ENCODE peak calls at places on chromosome 12, in six cellular contexts. V is MM.1S, R is HCT116, Q is hepatocyte, H is OCI-LY7, A is GM23338. L is an unnamed sample.

GRCh38 chr12:117671734-117672133 is 297.1 kb downstream of the KSR2 start:
- DNase-seq in V (no peak), A (peak; percentile 91), R (peak; percentile 29), Q (peak; percentile 41), H (peak; percentile 11), L (peak; percentile 57)

GRCh38 chr12:67928621-67929369 is 60.5 kb upstream of the IFNG-AS1 start:
- DNase-seq in H (no peak), R (no peak), Q (no peak), A (no peak), V (no peak), L (peak; percentile 8)

GRCh38 chr12:1572731-1573130 is 21.6 kb downstream of the FBXL14 start:
- DNase-seq in Q (no peak), R (no peak), H (no peak), A (no peak), V (no peak), L (no peak)

GRCh38 chr12:114671664-114672476 is 12.1 kb downstream of the TBX3 start:
- DNase-seq in R (no peak), A (peak; percentile 73), H (no peak), Q (peak; percentile 75), V (no peak), L (peak; percentile 78)

GRCh38 chr12:18158774-18159557 is 69.0 kb upstream of the RERGL start:
- DNase-seq in R (no peak), A (peak; percentile 87), H (peak; percentile 65), Q (peak; percentile 55), V (peak; percentile 64), L (peak; percentile 65)

GRCh38 chr12:116968986-116969385 is 58.2 kb downstream of the FBXW8 start:
- DNase-seq in R (no peak), A (peak; percentile 10), Q (no peak), V (no peak), H (no peak), L (no peak)

GRCh38 chr12:124772467-124773170 is 91.0 kb downstream of the SCARB1 start:
- DNase-seq in A (peak; percentile 63), H (no peak), V (no peak), R (no peak), Q (no peak), L (peak; percentile 24)

GRCh38 chr12:26122681-26123481 is 2.0 kb downstream of the BHLHE41 start:
- DNase-seq in V (peak; percentile 76), R (no peak), Q (peak; percentile 62), A (peak; percentile 61), H (no peak), L (peak; percentile 87)

GRCh38 chr12:25730489-25731349 is 177.6 kb upstream of the LMNTD1 start:
- DNase-seq in R (no peak), H (no peak), A (peak; percentile 41), Q (no peak), V (no peak), L (no peak)

GRCh38 chr12:12181516-12181915 is 85.3 kb downstream of the LRP6 start:
- DNase-seq in A (no peak), H (no peak), Q (no peak), V (no peak), R (no peak), L (peak; percentile 76)

GRCh38 chr12:80000831-80001230 is 65.9 kb upstream of the PPP1R12A start:
- DNase-seq in H (no peak), A (no peak), R (no peak), Q (no peak), V (no peak), L (no peak)

GRCh38 chr12:67471810-67472209 is 176.7 kb upstream of the DYRK2 start:
- DNase-seq in H (no peak), V (no peak), Q (no peak), R (no peak), A (no peak), L (no peak)

GRCh38 chr12:13962699-13963098 is 18.7 kb downstream of the GRIN2B start:
- DNase-seq in H (peak; percentile 37), V (no peak), R (peak; percentile 10), A (peak; percentile 82), Q (no peak), L (peak; percentile 18)

GRCh38 chr12:13223176-13223806 is 26.8 kb downstream of the EMP1 start:
- DNase-seq in Q (peak; percentile 12), V (no peak), A (no peak), H (no peak), R (no peak), L (peak; percentile 88)

GRCh38 chr12:60836651-60837050 is 1240.8 kb downstream of the SLC16A7 start:
- DNase-seq in V (no peak), Q (no peak), R (no peak), A (no peak), H (no peak), L (no peak)

GRCh38 chr12:123714302-123714627 is 2.1 kb downstream of the ATP6V0A2 start:
- DNase-seq in H (no peak), Q (no peak), V (no peak), R (no peak), A (no peak), L (no peak)

GRCh38 chr12:100826323-100826722 is 31.7 kb downstream of the ANO4 start:
- DNase-seq in R (peak; percentile 13), H (peak; percentile 32), V (peak; percentile 55), A (peak; percentile 81), Q (peak; percentile 79), L (peak; percentile 77)

GRCh38 chr12:47032644-47033043 is 46.8 kb upstream of the PCED1B start:
- DNase-seq in Q (peak; percentile 72), R (peak; percentile 36), V (peak; percentile 63), H (peak; percentile 60), A (peak; percentile 69), L (peak; percentile 81)

GRCh38 chr12:126907900-126908764 is 1358.8 kb upstream of the TMEM132C start:
- DNase-seq in Q (no peak), A (no peak), V (no peak), R (no peak), H (no peak), L (no peak)

GRCh38 chr12:53989227-53990113 is 4.5 kb downstream of the HOXC10 start:
- DNase-seq in Q (peak; percentile 74), V (peak; percentile 80), H (peak; percentile 83), R (no peak), A (peak; percentile 68), L (peak; percentile 70)

GRCh38 chr12:110028323-110028722 is 20.0 kb downstream of the C12orf76 start:
- DNase-seq in A (peak; percentile 22), V (no peak), Q (no peak), R (no peak), H (no peak), L (no peak)

GRCh38 chr12:123815968-123816367 is 53.9 kb downstream of the DNAH10 start:
- DNase-seq in R (no peak), H (no peak), Q (no peak), V (no peak), A (no peak), L (no peak)

GRCh38 chr12:64457466-64457865 is 5.5 kb downstream of the TBK1 start:
- DNase-seq in V (no peak), A (no peak), R (no peak), Q (no peak), H (no peak), L (no peak)

GRCh38 chr12:96094201-96094600 is 58.8 kb upstream of the LTA4H start:
- DNase-seq in A (peak; percentile 76), H (no peak), Q (no peak), V (peak; percentile 46), R (peak; percentile 42), L (peak; percentile 40)

GRCh38 chr12:124529595-124530276 is 37.7 kb downstream of the NCOR2 start:
- DNase-seq in A (no peak), Q (no peak), V (peak; percentile 6), H (no peak), R (no peak), L (no peak)

GRCh38 chr12:6620137-6620884 is 13.1 kb upstream of the CHD4 start:
- DNase-seq in Q (peak; percentile 66), V (no peak), A (peak; percentile 95), H (no peak), R (no peak), L (peak; percentile 82)

GRCh38 chr12:54716284-54716683 is 68.1 kb upstream of the DCD start:
- DNase-seq in A (no peak), V (no peak), H (no peak), R (no peak), Q (peak; percentile 25), L (peak; percentile 13)

DNA sequence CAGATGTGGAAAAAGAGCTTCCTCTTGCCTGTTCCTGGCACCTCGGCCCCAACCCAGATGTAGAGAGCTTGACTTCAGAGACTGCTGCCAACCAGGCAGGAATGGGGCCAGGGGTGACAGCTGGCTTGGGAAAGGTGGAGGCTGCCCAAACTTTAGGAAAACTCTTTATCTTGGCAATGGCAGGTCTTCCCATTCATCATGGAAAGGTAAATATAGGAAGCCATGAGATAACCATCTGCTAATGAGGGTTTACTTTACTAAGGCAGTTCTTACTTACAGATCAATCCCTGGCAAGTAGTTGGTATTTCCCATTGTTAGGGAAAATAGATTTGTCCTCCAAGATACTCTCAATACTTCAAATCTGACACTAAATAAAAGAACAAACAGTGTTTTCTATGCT is 143.1 kb upstream of the NUDT4 start:
- DNase-seq in H (no peak), V (no peak), Q (no peak), R (no peak), A (no peak), L (no peak)
- TF ChIP-seq EZH2phosphoT487 in H (no peak), V (no peak), Q (no peak), R (no peak), A (no peak), L (no peak)

GRCh38 chr12:58465418-58465817 is 454.9 kb downstream of the LRIG3 start:
- DNase-seq in R (no peak), A (no peak), H (no peak), V (no peak), Q (no peak), L (peak; percentile 28)

GRCh38 chr12:58470266-58471010 is 449.9 kb downstream of the LRIG3 start:
- DNase-seq in Q (no peak), R (no peak), H (no peak), A (no peak), V (peak; percentile 46), L (no peak)
- TF ChIP-seq EZH2phosphoT487 in Q (no peak), R (no peak), H (no peak), A (no peak), V (no peak), L (no peak)

GRCh38 chr12:59020541-59020940 is 100.2 kb upstream of the LRIG3 start:
- DNase-seq in R (no peak), H (no peak), A (no peak), V (no peak), Q (no peak), L (peak; percentile 53)

GRCh38 chr12:59027199-59027598 is 106.9 kb upstream of the LRIG3 start:
- DNase-seq in Q (no peak), V (no peak), R (no peak), H (no peak), A (no peak), L (no peak)

DNA sequence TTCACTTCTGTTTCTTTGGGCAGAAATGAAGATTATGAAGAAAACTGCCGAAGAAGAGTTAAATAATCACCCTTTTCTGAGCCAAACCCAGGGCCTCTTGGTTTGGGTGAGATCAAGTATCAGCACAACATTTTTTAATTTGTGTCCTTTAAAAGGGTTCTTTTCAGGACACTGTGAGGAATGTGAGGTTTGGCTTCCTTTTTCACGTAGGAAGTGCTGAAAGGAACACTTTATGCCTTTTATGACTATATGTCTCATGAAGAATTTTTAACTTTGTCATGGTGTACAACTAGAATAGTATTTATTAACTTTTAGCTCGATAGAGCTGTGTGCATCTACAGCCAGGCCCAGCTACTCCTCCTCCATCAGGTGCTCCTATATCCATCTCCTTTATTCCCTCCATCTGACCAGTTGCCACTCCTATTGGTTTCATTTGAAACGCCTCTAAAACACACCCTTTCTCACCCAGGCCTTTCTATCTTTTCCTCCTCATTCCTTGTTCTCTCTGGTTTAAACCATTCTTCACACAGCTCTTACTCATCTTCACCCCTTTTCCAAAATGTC is 103.6 kb upstream of the LRIG3 start:
- DNase-seq in Q (no peak), A (no peak), H (no peak), V (no peak), R (no peak), L (peak; percentile 60)
- TF ChIP-seq EZH2phosphoT487 in Q (no peak), A (no peak), H (no peak), V (no peak), R (no peak), L (no peak)

GRCh38 chr12:88445715-88446393 is 134.4 kb downstream of the KITLG start:
- DNase-seq in R (no peak), H (no peak), A (no peak), Q (no peak), V (no peak), L (no peak)
- TF ChIP-seq EZH2phosphoT487 in R (no peak), H (no peak), A (no peak), Q (no peak), V (no peak), L (no peak)